ENCODE peak calls at places on chromosomes 7 and 10, in ten cellular contexts. O is tibial artery, F is body of pancreas, D is small intestine, M is cardiac muscle cell, E is right cardiac atrium, P is colonic mucosa, T is MM.1S, W is hepatocyte, S is right lobe of liver. B is an unnamed sample.
A peak's percentile ranks its signal among the peaks of the same experiment; 100 is the strongest.

GRCh38 chr7:148588168-148588890 is 2.2 kb upstream of the C7orf33 start:
- DNase-seq in M (no peak), P (no peak), D (no peak), S (no peak), T (peak; percentile 4), E (no peak), O (no peak), W (no peak), F (no peak), B (no peak)

GRCh38 chr10:108783897-108784296 is 1139.4 kb downstream of the XPNPEP1 start:
- DNase-seq in T (peak; percentile 76), S (peak; percentile 47), W (peak; percentile 58), D (peak; percentile 8), P (peak; percentile 22), O (no peak), F (no peak), E (no peak), M (peak; percentile 56), B (no peak)

GRCh38 chr7:45574521-45575500 is 643 bp downstream of the ADCY1 start:
- DNase-seq in E (peak; percentile 79), O (peak; percentile 56), W (peak; percentile 87), D (no peak), P (no peak), T (peak; percentile 79), F (peak; percentile 57), M (peak; percentile 63), S (no peak), B (no peak)

GRCh38 chr7:27109533-27110162 is 7.2 kb upstream of the HOXA2 start:
- DNase-seq in P (peak; percentile 19), O (no peak), D (no peak), M (no peak), T (no peak), S (no peak), W (no peak), F (no peak), E (no peak), B (no peak)

GRCh38 chr10:23643396-23643795 is 204.5 kb downstream of the OTUD1 start:
- DNase-seq in E (no peak), O (no peak), D (peak; percentile 3), P (no peak), S (no peak), W (no peak), T (no peak), M (no peak), F (no peak), B (peak; percentile 47)

GRCh38 chr7:105621617-105622016 is 40.3 kb upstream of the EFCAB10 start:
- DNase-seq in P (no peak), O (no peak), F (no peak), M (peak; percentile 73), S (no peak), D (no peak), E (peak; percentile 84), W (no peak), T (no peak), B (no peak)

GRCh38 chr10:26725837-26726727 is 28.6 kb downstream of the PDSS1 start:
- DNase-seq in E (peak; percentile 76), W (peak; percentile 72), P (no peak), S (peak; percentile 71), M (peak; percentile 81), F (peak; percentile 68), D (peak; percentile 60), O (no peak), T (peak; percentile 41), B (peak; percentile 68)

GRCh38 chr10:26855186-26855585 is 5.6 kb downstream of the ABI1 start:
- DNase-seq in W (no peak), F (no peak), D (no peak), S (no peak), O (no peak), M (peak; percentile 31), P (no peak), T (no peak), E (no peak), B (no peak)

GRCh38 chr7:143003393-143004051 is 23.4 kb downstream of the OR9A2 start:
- DNase-seq in W (peak; percentile 59), O (no peak), E (no peak), F (peak; percentile 23), T (peak; percentile 77), P (no peak), S (no peak), M (peak; percentile 68), D (peak; percentile 63), B (no peak)

GRCh38 chr7:70148997-70149396 is 550.7 kb downstream of the AUTS2 start:
- DNase-seq in D (no peak), O (no peak), T (no peak), W (no peak), E (no peak), F (no peak), P (no peak), S (no peak), M (no peak), B (no peak)

GRCh38 chr7:151075662-151075971 is 5.0 kb downstream of the FASTK start:
- DNase-seq in P (no peak), O (no peak), F (no peak), S (no peak), T (no peak), M (no peak), D (no peak), E (no peak), W (no peak), B (peak; percentile 30)

GRCh38 chr10:124722812-124723783 is 21.1 kb downstream of the FAM53B start:
- DNase-seq in P (no peak), M (no peak), F (no peak), S (no peak), T (peak; percentile 85), W (no peak), D (no peak), O (peak; percentile 79), E (peak; percentile 84), B (peak; percentile 63)
- H3K4me3 ChIP-seq in P (no peak overlapping the region), M (no peak overlapping the region), F (no peak overlapping the region), S (no peak overlapping the region), T (peak overlapping the region; percentile 22), W (no peak overlapping the region), D (no peak overlapping the region), O (no peak overlapping the region), E (no peak overlapping the region), B (no peak overlapping the region)

DNA sequence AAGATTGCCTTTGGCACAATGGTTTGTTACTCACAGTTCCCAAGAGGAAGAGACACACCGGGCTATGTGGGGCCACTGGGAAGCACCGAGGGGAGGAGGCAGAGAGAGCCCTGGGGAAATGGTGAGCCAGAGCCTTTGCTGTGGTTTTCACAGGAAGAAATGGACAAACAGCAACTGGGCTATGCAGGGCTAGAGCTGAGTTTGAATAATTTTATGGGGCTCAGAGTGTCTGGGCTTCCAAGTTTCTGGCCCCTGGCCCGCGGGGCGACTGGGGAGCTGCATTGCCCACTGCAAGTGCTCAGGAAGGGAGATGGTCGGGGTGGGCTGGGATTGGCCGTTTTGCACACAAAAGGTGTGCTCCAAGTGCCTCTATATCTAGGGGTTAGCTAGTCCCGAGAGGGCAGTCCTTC is 92.6 kb downstream of the CHST15 start:
- DNase-seq in M (peak; percentile 53), S (no peak), T (no peak), E (no peak), O (peak; percentile 57), W (no peak), F (no peak), D (no peak), P (no peak), B (no peak)
- H3K4me1 ChIP-seq in M (no peaks in the 10 kb centered on the region), S (no peaks in the 10 kb centered on the region), T (peaks cover 42% of the 10 kb centered on the region), E (no peaks in the 10 kb centered on the region), O (peaks cover 1% of the 10 kb centered on the region), W (peaks cover 1% of the 10 kb centered on the region), F (no peaks in the 10 kb centered on the region), D (no peaks in the 10 kb centered on the region), P (no peaks in the 10 kb centered on the region), B (peaks cover 28% of the 10 kb centered on the region)

GRCh38 chr7:73434701-73435069 is 1.1 kb downstream of the FZD9 start:
- DNase-seq in O (no peak), T (no peak), E (peak; percentile 44), M (no peak), D (no peak), F (no peak), P (no peak), S (no peak), W (no peak), B (no peak)

GRCh38 chr7:73436031-73436929 is 2.7 kb downstream of the FZD9 start:
- DNase-seq in P (no peak), F (no peak), D (no peak), E (no peak), S (no peak), M (no peak), T (no peak), W (peak; percentile 47), O (no peak), B (no peak)

GRCh38 chr7:73435471-73436009 is 2.0 kb downstream of the FZD9 start:
- DNase-seq in W (no peak), D (no peak), E (no peak), T (no peak), M (no peak), F (no peak), S (no peak), O (no peak), P (no peak), B (no peak)

GRCh38 chr7:73432676-73433075 is 902 bp upstream of the FZD9 start:
- DNase-seq in O (no peak), W (no peak), S (no peak), F (no peak), T (no peak), D (no peak), P (no peak), E (no peak), M (no peak), B (no peak)

GRCh38 chr7:73433924-73434700 is 534 bp downstream of the FZD9 start:
- DNase-seq in W (no peak), M (peak; percentile 16), T (no peak), D (no peak), S (no peak), P (no peak), E (peak; percentile 62), O (no peak), F (peak; percentile 36), B (no peak)
- H3K4me3 ChIP-seq in W (peak overlapping the region; percentile 14), M (peak overlapping the region; percentile 40), T (no peak overlapping the region), D (no peak overlapping the region), S (peak overlapping the region; percentile 41), P (peak overlapping the region; percentile 23), E (peak overlapping the region; percentile 44), O (peak overlapping the region; percentile 38), F (no peak overlapping the region), B (peak overlapping the region; percentile 48)

DNA sequence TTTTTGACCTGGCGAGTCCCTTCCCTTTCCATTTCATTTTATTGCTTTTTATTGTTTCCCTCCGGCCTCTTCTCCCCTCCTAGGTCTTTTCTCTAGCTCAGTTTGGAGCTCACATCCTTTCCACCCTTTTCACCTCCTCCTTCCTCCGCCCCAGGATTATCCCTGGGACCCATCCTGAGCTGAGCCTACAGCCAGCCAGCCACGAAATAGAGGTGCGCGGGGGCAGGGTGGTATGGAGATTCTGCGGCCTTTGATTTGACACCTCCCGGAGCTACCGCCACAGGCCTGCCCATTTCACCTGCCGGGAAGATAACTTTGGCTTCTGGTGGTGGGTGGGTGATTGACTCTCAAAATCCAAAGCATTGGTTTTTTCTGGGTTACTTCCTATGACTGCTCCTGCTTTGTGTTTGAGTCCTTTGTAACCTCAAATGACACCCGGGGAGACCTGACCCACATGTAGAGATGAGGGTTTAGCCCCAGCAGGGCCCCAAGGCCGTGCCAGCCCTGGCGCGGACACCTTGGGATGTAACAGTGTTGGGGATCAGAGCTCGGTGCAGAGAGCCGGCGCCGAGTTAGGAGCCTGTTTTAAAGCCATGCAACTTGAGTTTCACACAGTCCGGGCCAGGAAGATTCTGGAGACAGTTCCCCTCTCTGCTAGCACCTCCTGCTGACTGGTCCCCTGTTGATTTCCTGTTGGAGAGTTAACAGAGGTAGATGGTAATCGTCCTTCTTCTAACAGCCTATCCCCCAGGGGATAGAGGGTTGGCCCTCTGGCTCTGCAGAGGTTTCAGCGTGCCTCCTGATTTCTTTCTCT is 1.5 kb downstream of the DUSP5 start:
- DNase-seq in F (peak; percentile 36), M (peak; percentile 44), O (no peak), T (peak; percentile 79), W (peak; percentile 42), E (peak; percentile 65), S (no peak), P (peak; percentile 53), D (peak; percentile 52), B (no peak)
- H3K4me1 ChIP-seq in F (peaks cover 53% of the 10 kb centered on the region), M (peaks cover 40% of the 10 kb centered on the region), O (peaks cover 11% of the 10 kb centered on the region), T (peaks cover 35% of the 10 kb centered on the region), W (peaks cover 45% of the 10 kb centered on the region), E (peaks cover 21% of the 10 kb centered on the region), S (peaks cover 12% of the 10 kb centered on the region), P (peaks cover 7% of the 10 kb centered on the region), D (peaks cover 13% of the 10 kb centered on the region), B (peaks cover 73% of the 10 kb centered on the region)